ENCODE peak calls at places on chromosomes 6 and 20, in nine cellular contexts. One of them, this sample, is unnamed.

GRCh38 chr20:21118138-21118537 is 7.7 kb upstream of the KIZ start:
- DNase-seq in activated T-helper 2 cell treated with anti-CD3 and anti-CD28 coated beads, Interferon-gamma antibody, Interleukin-2, Interleukin-4, amounts not matched to agents 10 μg/mL and 5 μg/mL and 100 μg/mL, durations not matched to agents 14 hours and 24 hours and 36 hours: no peak
- DNase-seq in psoas muscle: no peak
- DNase-seq in NCI-H1930: no peak
- DNase-seq in HTR-8/SVneo: no peak
- DNase-seq in KBM-7: no peak
- DNase-seq in cardiac muscle cell: no peak
- DNase-seq in activated T-cell treated with anti-CD3 and anti-CD28 coated beads for 24 hours: no peak
- DNase-seq in NCI-H2081: no peak
- DNase-seq in this sample: no peak

GRCh38 chr6:101800598-101800997 is 407.1 kb downstream of the GRIK2 start:
- DNase-seq in activated T-helper 2 cell treated with anti-CD3 and anti-CD28 coated beads, Interferon-gamma antibody, Interleukin-2, Interleukin-4, amounts not matched to agents 10 μg/mL and 5 μg/mL and 100 μg/mL, durations not matched to agents 14 hours and 24 hours and 36 hours: no peak
- DNase-seq in psoas muscle: no peak
- DNase-seq in NCI-H1930: no peak
- DNase-seq in HTR-8/SVneo: no peak
- DNase-seq in KBM-7: no peak
- DNase-seq in cardiac muscle cell: no peak
- DNase-seq in activated T-cell treated with anti-CD3 and anti-CD28 coated beads for 24 hours: no peak
- DNase-seq in NCI-H2081: peak; percentile 41
- DNase-seq in this sample: no peak

GRCh38 chr6:9514146-9514545 is 900.7 kb downstream of the TFAP2A start:
- DNase-seq in activated T-helper 2 cell treated with anti-CD3 and anti-CD28 coated beads, Interferon-gamma antibody, Interleukin-2, Interleukin-4, amounts not matched to agents 10 μg/mL and 5 μg/mL and 100 μg/mL, durations not matched to agents 14 hours and 24 hours and 36 hours: no peak
- DNase-seq in psoas muscle: no peak
- DNase-seq in NCI-H1930: no peak
- DNase-seq in HTR-8/SVneo: no peak
- DNase-seq in KBM-7: no peak
- DNase-seq in cardiac muscle cell: no peak
- DNase-seq in activated T-cell treated with anti-CD3 and anti-CD28 coated beads for 24 hours: no peak
- DNase-seq in NCI-H2081: no peak
- DNase-seq in this sample: no peak

GRCh38 chr6:108565893-108566292 is 5.2 kb downstream of the FOXO3 start:
- DNase-seq in activated T-helper 2 cell treated with anti-CD3 and anti-CD28 coated beads, Interferon-gamma antibody, Interleukin-2, Interleukin-4, amounts not matched to agents 10 μg/mL and 5 μg/mL and 100 μg/mL, durations not matched to agents 14 hours and 24 hours and 36 hours: no peak
- DNase-seq in psoas muscle: no peak
- DNase-seq in NCI-H1930: no peak
- DNase-seq in HTR-8/SVneo: no peak
- DNase-seq in KBM-7: peak; percentile 87
- DNase-seq in cardiac muscle cell: no peak
- DNase-seq in activated T-cell treated with anti-CD3 and anti-CD28 coated beads for 24 hours: no peak
- DNase-seq in NCI-H2081: no peak
- DNase-seq in this sample: no peak

GRCh38 chr6:145705561-145705960 is 29.8 kb downstream of the EPM2A start:
- DNase-seq in activated T-helper 2 cell treated with anti-CD3 and anti-CD28 coated beads, Interferon-gamma antibody, Interleukin-2, Interleukin-4, amounts not matched to agents 10 μg/mL and 5 μg/mL and 100 μg/mL, durations not matched to agents 14 hours and 24 hours and 36 hours: no peak
- DNase-seq in psoas muscle: no peak
- DNase-seq in NCI-H1930: no peak
- DNase-seq in HTR-8/SVneo: no peak
- DNase-seq in KBM-7: peak; percentile 48
- DNase-seq in cardiac muscle cell: no peak
- DNase-seq in activated T-cell treated with anti-CD3 and anti-CD28 coated beads for 24 hours: no peak
- DNase-seq in NCI-H2081: no peak
- DNase-seq in this sample: no peak

GRCh38 chr20:50635676-50636600 is 55.4 kb downstream of the RIPOR3 start:
- DNase-seq in activated T-helper 2 cell treated with anti-CD3 and anti-CD28 coated beads, Interferon-gamma antibody, Interleukin-2, Interleukin-4, amounts not matched to agents 10 μg/mL and 5 μg/mL and 100 μg/mL, durations not matched to agents 14 hours and 24 hours and 36 hours: peak; percentile 36
- DNase-seq in psoas muscle: peak; percentile 88
- DNase-seq in NCI-H1930: peak; percentile 35
- DNase-seq in HTR-8/SVneo: peak; percentile 82
- DNase-seq in KBM-7: peak; percentile 91
- DNase-seq in cardiac muscle cell: peak; percentile 88
- DNase-seq in activated T-cell treated with anti-CD3 and anti-CD28 coated beads for 24 hours: peak; percentile 30
- DNase-seq in NCI-H2081: peak; percentile 37
- DNase-seq in this sample: peak; percentile 76

GRCh38 chr6:133973109-133973971 is 20.3 kb downstream of the TBPL1 start:
- DNase-seq in activated T-helper 2 cell treated with anti-CD3 and anti-CD28 coated beads, Interferon-gamma antibody, Interleukin-2, Interleukin-4, amounts not matched to agents 10 μg/mL and 5 μg/mL and 100 μg/mL, durations not matched to agents 14 hours and 24 hours and 36 hours: no peak
- DNase-seq in psoas muscle: no peak
- DNase-seq in NCI-H1930: peak; percentile 17
- DNase-seq in HTR-8/SVneo: peak; percentile 33
- DNase-seq in KBM-7: peak; percentile 56
- DNase-seq in cardiac muscle cell: peak; percentile 57
- DNase-seq in activated T-cell treated with anti-CD3 and anti-CD28 coated beads for 24 hours: no peak
- DNase-seq in NCI-H2081: peak; percentile 41
- DNase-seq in this sample: no peak

GRCh38 chr6:28657756-28658465 is 132.2 kb downstream of the GPX5 start:
- DNase-seq in activated T-helper 2 cell treated with anti-CD3 and anti-CD28 coated beads, Interferon-gamma antibody, Interleukin-2, Interleukin-4, amounts not matched to agents 10 μg/mL and 5 μg/mL and 100 μg/mL, durations not matched to agents 14 hours and 24 hours and 36 hours: peak; percentile 31
- DNase-seq in psoas muscle: peak; percentile 50
- DNase-seq in NCI-H1930: peak; percentile 53
- DNase-seq in HTR-8/SVneo: no peak
- DNase-seq in KBM-7: peak; percentile 87
- DNase-seq in cardiac muscle cell: peak; percentile 74
- DNase-seq in activated T-cell treated with anti-CD3 and anti-CD28 coated beads for 24 hours: peak; percentile 56
- DNase-seq in NCI-H2081: peak; percentile 50
- DNase-seq in this sample: no peak

GRCh38 chr6:76814496-76815458 is 648.5 kb downstream of the HTR1B start:
- DNase-seq in activated T-helper 2 cell treated with anti-CD3 and anti-CD28 coated beads, Interferon-gamma antibody, Interleukin-2, Interleukin-4, amounts not matched to agents 10 μg/mL and 5 μg/mL and 100 μg/mL, durations not matched to agents 14 hours and 24 hours and 36 hours: no peak
- DNase-seq in psoas muscle: no peak
- DNase-seq in NCI-H1930: no peak
- DNase-seq in HTR-8/SVneo: no peak
- DNase-seq in KBM-7: no peak
- DNase-seq in cardiac muscle cell: peak; percentile 10
- DNase-seq in activated T-cell treated with anti-CD3 and anti-CD28 coated beads for 24 hours: no peak
- DNase-seq in NCI-H2081: no peak
- DNase-seq in this sample: no peak

GRCh38 chr6:3330199-3330598 is 71.5 kb downstream of the PSMG4 start:
- DNase-seq in activated T-helper 2 cell treated with anti-CD3 and anti-CD28 coated beads, Interferon-gamma antibody, Interleukin-2, Interleukin-4, amounts not matched to agents 10 μg/mL and 5 μg/mL and 100 μg/mL, durations not matched to agents 14 hours and 24 hours and 36 hours: no peak
- DNase-seq in psoas muscle: no peak
- DNase-seq in NCI-H1930: no peak
- DNase-seq in HTR-8/SVneo: no peak
- DNase-seq in KBM-7: no peak
- DNase-seq in cardiac muscle cell: no peak
- DNase-seq in activated T-cell treated with anti-CD3 and anti-CD28 coated beads for 24 hours: no peak
- DNase-seq in NCI-H2081: no peak
- DNase-seq in this sample: no peak

GRCh38 chr20:16472045-16472872 is 101.0 kb downstream of the KIF16B start:
- DNase-seq in activated T-helper 2 cell treated with anti-CD3 and anti-CD28 coated beads, Interferon-gamma antibody, Interleukin-2, Interleukin-4, amounts not matched to agents 10 μg/mL and 5 μg/mL and 100 μg/mL, durations not matched to agents 14 hours and 24 hours and 36 hours: no peak
- DNase-seq in psoas muscle: no peak
- DNase-seq in NCI-H1930: no peak
- DNase-seq in HTR-8/SVneo: no peak
- DNase-seq in KBM-7: peak; percentile 9
- DNase-seq in cardiac muscle cell: no peak
- DNase-seq in activated T-cell treated with anti-CD3 and anti-CD28 coated beads for 24 hours: no peak
- DNase-seq in NCI-H2081: no peak
- DNase-seq in this sample: no peak

GRCh38 chr6:127190552-127190951 is 72.1 kb downstream of the RSPO3 start:
- DNase-seq in activated T-helper 2 cell treated with anti-CD3 and anti-CD28 coated beads, Interferon-gamma antibody, Interleukin-2, Interleukin-4, amounts not matched to agents 10 μg/mL and 5 μg/mL and 100 μg/mL, durations not matched to agents 14 hours and 24 hours and 36 hours: no peak
- DNase-seq in psoas muscle: no peak
- DNase-seq in NCI-H1930: no peak
- DNase-seq in HTR-8/SVneo: no peak
- DNase-seq in KBM-7: peak; percentile 26
- DNase-seq in cardiac muscle cell: peak; percentile 12
- DNase-seq in activated T-cell treated with anti-CD3 and anti-CD28 coated beads for 24 hours: no peak
- DNase-seq in NCI-H2081: peak; percentile 2
- DNase-seq in this sample: no peak

GRCh38 chr6:169971171-169971861 is 219.9 kb downstream of the ERMARD start:
- DNase-seq in activated T-helper 2 cell treated with anti-CD3 and anti-CD28 coated beads, Interferon-gamma antibody, Interleukin-2, Interleukin-4, amounts not matched to agents 10 μg/mL and 5 μg/mL and 100 μg/mL, durations not matched to agents 14 hours and 24 hours and 36 hours: peak; percentile 6
- DNase-seq in psoas muscle: no peak
- DNase-seq in NCI-H1930: no peak
- DNase-seq in HTR-8/SVneo: no peak
- DNase-seq in KBM-7: no peak
- DNase-seq in cardiac muscle cell: no peak
- DNase-seq in activated T-cell treated with anti-CD3 and anti-CD28 coated beads for 24 hours: no peak
- DNase-seq in NCI-H2081: no peak
- DNase-seq in this sample: peak; percentile 74

GRCh38 chr6:78910611-78911134 is 43.3 kb downstream of the IRAK1BP1 start:
- DNase-seq in activated T-helper 2 cell treated with anti-CD3 and anti-CD28 coated beads, Interferon-gamma antibody, Interleukin-2, Interleukin-4, amounts not matched to agents 10 μg/mL and 5 μg/mL and 100 μg/mL, durations not matched to agents 14 hours and 24 hours and 36 hours: peak; percentile 19
- DNase-seq in psoas muscle: peak; percentile 50
- DNase-seq in NCI-H1930: no peak
- DNase-seq in HTR-8/SVneo: no peak
- DNase-seq in KBM-7: no peak
- DNase-seq in cardiac muscle cell: peak; percentile 18
- DNase-seq in activated T-cell treated with anti-CD3 and anti-CD28 coated beads for 24 hours: no peak
- DNase-seq in NCI-H2081: no peak
- DNase-seq in this sample: no peak

GRCh38 chr20:60057866-60058807 is 99.9 kb downstream of the CDH26 start:
- DNase-seq in activated T-helper 2 cell treated with anti-CD3 and anti-CD28 coated beads, Interferon-gamma antibody, Interleukin-2, Interleukin-4, amounts not matched to agents 10 μg/mL and 5 μg/mL and 100 μg/mL, durations not matched to agents 14 hours and 24 hours and 36 hours: no peak
- DNase-seq in psoas muscle: peak; percentile 86
- DNase-seq in NCI-H1930: no peak
- DNase-seq in HTR-8/SVneo: no peak
- DNase-seq in KBM-7: peak; percentile 97
- DNase-seq in cardiac muscle cell: peak; percentile 51
- DNase-seq in activated T-cell treated with anti-CD3 and anti-CD28 coated beads for 24 hours: peak; percentile 10
- DNase-seq in NCI-H2081: no peak
- DNase-seq in this sample: no peak

GRCh38 chr20:57327820-57328219 is 1.8 kb upstream of the SPO11 start:
- DNase-seq in activated T-helper 2 cell treated with anti-CD3 and anti-CD28 coated beads, Interferon-gamma antibody, Interleukin-2, Interleukin-4, amounts not matched to agents 10 μg/mL and 5 μg/mL and 100 μg/mL, durations not matched to agents 14 hours and 24 hours and 36 hours: no peak
- DNase-seq in psoas muscle: no peak
- DNase-seq in NCI-H1930: no peak
- DNase-seq in HTR-8/SVneo: no peak
- DNase-seq in KBM-7: no peak
- DNase-seq in cardiac muscle cell: no peak
- DNase-seq in activated T-cell treated with anti-CD3 and anti-CD28 coated beads for 24 hours: no peak
- DNase-seq in NCI-H2081: no peak
- DNase-seq in this sample: no peak

GRCh38 chr6:43455034-43455747 is at the start of gene DLK2:
- DNase-seq in activated T-helper 2 cell treated with anti-CD3 and anti-CD28 coated beads, Interferon-gamma antibody, Interleukin-2, Interleukin-4, amounts not matched to agents 10 μg/mL and 5 μg/mL and 100 μg/mL, durations not matched to agents 14 hours and 24 hours and 36 hours: no peak
- DNase-seq in psoas muscle: no peak
- DNase-seq in NCI-H1930: peak; percentile 47
- DNase-seq in HTR-8/SVneo: peak; percentile 59
- DNase-seq in KBM-7: peak; percentile 15
- DNase-seq in cardiac muscle cell: peak; percentile 52
- DNase-seq in activated T-cell treated with anti-CD3 and anti-CD28 coated beads for 24 hours: peak; percentile 14
- DNase-seq in NCI-H2081: no peak
- DNase-seq in this sample: no peak

GRCh38 chr6:87858440-87858839 is 156.4 kb upstream of the AKIRIN2 start:
- DNase-seq in activated T-helper 2 cell treated with anti-CD3 and anti-CD28 coated beads, Interferon-gamma antibody, Interleukin-2, Interleukin-4, amounts not matched to agents 10 μg/mL and 5 μg/mL and 100 μg/mL, durations not matched to agents 14 hours and 24 hours and 36 hours: no peak
- DNase-seq in psoas muscle: no peak
- DNase-seq in NCI-H1930: no peak
- DNase-seq in HTR-8/SVneo: no peak
- DNase-seq in KBM-7: no peak
- DNase-seq in cardiac muscle cell: no peak
- DNase-seq in activated T-cell treated with anti-CD3 and anti-CD28 coated beads for 24 hours: no peak
- DNase-seq in NCI-H2081: no peak
- DNase-seq in this sample: no peak

GRCh38 chr6:125748534-125749111 is 809 bp upstream of the HEY2 start:
- DNase-seq in activated T-helper 2 cell treated with anti-CD3 and anti-CD28 coated beads, Interferon-gamma antibody, Interleukin-2, Interleukin-4, amounts not matched to agents 10 μg/mL and 5 μg/mL and 100 μg/mL, durations not matched to agents 14 hours and 24 hours and 36 hours: no peak
- DNase-seq in psoas muscle: no peak
- DNase-seq in NCI-H1930: no peak
- DNase-seq in HTR-8/SVneo: peak; percentile 10
- DNase-seq in KBM-7: peak; percentile 45
- DNase-seq in cardiac muscle cell: peak; percentile 35
- DNase-seq in activated T-cell treated with anti-CD3 and anti-CD28 coated beads for 24 hours: no peak
- DNase-seq in NCI-H2081: no peak
- DNase-seq in this sample: no peak

GRCh38 chr20:63084563-63084927 is 77.8 kb upstream of the BHLHE23 start:
- DNase-seq in activated T-helper 2 cell treated with anti-CD3 and anti-CD28 coated beads, Interferon-gamma antibody, Interleukin-2, Interleukin-4, amounts not matched to agents 10 μg/mL and 5 μg/mL and 100 μg/mL, durations not matched to agents 14 hours and 24 hours and 36 hours: no peak
- DNase-seq in psoas muscle: peak; percentile 40
- DNase-seq in NCI-H1930: no peak
- DNase-seq in HTR-8/SVneo: no peak
- DNase-seq in KBM-7: no peak
- DNase-seq in cardiac muscle cell: no peak
- DNase-seq in activated T-cell treated with anti-CD3 and anti-CD28 coated beads for 24 hours: no peak
- DNase-seq in NCI-H2081: no peak
- DNase-seq in this sample: peak; percentile 65

GRCh38 chr6:36962874-36963273 is 8.3 kb downstream of the PI16 start:
- DNase-seq in activated T-helper 2 cell treated with anti-CD3 and anti-CD28 coated beads, Interferon-gamma antibody, Interleukin-2, Interleukin-4, amounts not matched to agents 10 μg/mL and 5 μg/mL and 100 μg/mL, durations not matched to agents 14 hours and 24 hours and 36 hours: peak; percentile 72
- DNase-seq in psoas muscle: peak; percentile 83
- DNase-seq in NCI-H1930: no peak
- DNase-seq in HTR-8/SVneo: no peak
- DNase-seq in KBM-7: peak; percentile 96
- DNase-seq in cardiac muscle cell: no peak
- DNase-seq in activated T-cell treated with anti-CD3 and anti-CD28 coated beads for 24 hours: peak; percentile 54
- DNase-seq in NCI-H2081: no peak
- DNase-seq in this sample: peak; percentile 85